ENCODE peak calls at places on chromosomes 12 and 14, in six cellular contexts. O is stimulated activated CD4-positive, alpha-beta T cell treated with anti-CD3 and anti-CD28 coated beads, Interleukin-1b, Interleukin-23, amount 100 ng/mL, for 48 hours; Y is epithelial cell of prostate; L is activated B cell treated with CpG ODN at 0.5 μM for 24 hours; M is activated CD8-positive, alpha-beta memory T cell treated with anti-CD3 and anti-CD28 coated beads, Interleukin-2, amount 10 ng/mL, durations not matched to agents 7 days and 5 days; I is NCI-H187 treated with DMSO at 0.1 percent for 48 hours. B is an unnamed sample.
A peak's percentile ranks its signal among the peaks of the same experiment; 100 is the strongest.

GRCh38 chr14:96666088-96666487 is 131.1 kb upstream of the VRK1 start:
- DNase-seq in O (no peak), Y (no peak), L (no peak), M (no peak), I (no peak), B (peak; percentile 7)

GRCh38 chr12:16669756-16670155 is 63.8 kb upstream of the LMO3 start:
- DNase-seq in O (no peak), Y (no peak), L (no peak), M (no peak), I (no peak), B (no peak)

GRCh38 chr12:114013601-114014345 is 47.6 kb upstream of the RBM19 start:
- DNase-seq in O (no peak), Y (no peak), L (no peak), M (no peak), I (no peak), B (peak; percentile 39)

GRCh38 chr12:106780010-106780625 is 5.6 kb downstream of the RIC8B start:
- DNase-seq in O (no peak), Y (no peak), L (no peak), M (no peak), I (no peak), B (no peak)

GRCh38 chr12:50353404-50353803 is 43.0 kb downstream of the FAM186A start:
- DNase-seq in O (no peak), Y (no peak), L (no peak), M (no peak), I (no peak), B (no peak)

GRCh38 chr12:88993655-88994054 is 358.6 kb downstream of the DUSP6 start:
- DNase-seq in O (no peak), Y (no peak), L (no peak), M (no peak), I (peak; percentile 59), B (peak; percentile 36)

GRCh38 chr12:120264511-120265202 is 873 bp downstream of the PXN start:
- DNase-seq in O (no peak), Y (peak; percentile 66), L (no peak), M (no peak), I (no peak), B (no peak)

GRCh38 chr14:28635387-28635786 is 131.2 kb upstream of the FOXG1 start:
- DNase-seq in O (no peak), Y (no peak), L (no peak), M (no peak), I (no peak), B (peak; percentile 39)

GRCh38 chr14:95255487-95255886 is 64.2 kb downstream of the CLMN start:
- DNase-seq in O (no peak), Y (peak; percentile 40), L (no peak), M (no peak), I (peak; percentile 97), B (no peak)

GRCh38 chr12:67068204-67068731 is 200.9 kb upstream of the CAND1 start:
- DNase-seq in O (peak; percentile 4), Y (no peak), L (no peak), M (no peak), I (no peak), B (no peak)

GRCh38 chr12:913919-914718 is 35.4 kb downstream of the RAD52 start:
- DNase-seq in O (no peak), Y (peak; percentile 76), L (no peak), M (no peak), I (no peak), B (no peak)

GRCh38 chr14:22084393-22085281 is 411.0 kb upstream of the OR4E1 start:
- DNase-seq in O (no peak), Y (no peak), L (no peak), M (no peak), I (no peak), B (peak; percentile 76)

GRCh38 chr12:25689996-25690501 is 137.0 kb upstream of the LMNTD1 start:
- DNase-seq in O (no peak), Y (no peak), L (no peak), M (no peak), I (no peak), B (no peak)

GRCh38 chr14:61167642-61168041 is 113.5 kb downstream of the TMEM30B start:
- DNase-seq in O (no peak), Y (no peak), L (no peak), M (no peak), I (no peak), B (no peak)

GRCh38 chr12:67760586-67761275 is 112.2 kb downstream of the DYRK2 start:
- DNase-seq in O (no peak), Y (no peak), L (no peak), M (no peak), I (no peak), B (no peak)

GRCh38 chr14:99744199-99744872 is 48.9 kb upstream of the EML1 start:
- DNase-seq in O (no peak), Y (no peak), L (no peak), M (no peak), I (no peak), B (no peak)

GRCh38 chr14:36659010-36659821 is 2.4 kb upstream of the PAX9 start:
- DNase-seq in O (no peak), Y (no peak), L (no peak), M (no peak), I (no peak), B (no peak)

GRCh38 chr14:105952222-105952621 is 425.8 kb downstream of the TMEM121 start:
- DNase-seq in O (no peak), Y (no peak), L (no peak), M (peak; percentile 23), I (no peak), B (no peak)

GRCh38 chr12:71492604-71493003 is 53.0 kb downstream of the LGR5 start:
- DNase-seq in O (no peak), Y (no peak), L (no peak), M (no peak), I (no peak), B (peak; percentile 66)

GRCh38 chr12:57248934-57249742 is 1.8 kb downstream of the STAC3 start:
- DNase-seq in O (no peak), Y (no peak), L (no peak), M (no peak), I (no peak), B (no peak)

GRCh38 chr12:14443531-14443930 is 78.0 kb downstream of the ATF7IP start:
- DNase-seq in O (no peak), Y (no peak), L (no peak), M (no peak), I (no peak), B (no peak)

GRCh38 chr12:90908465-90908864 is 46.5 kb downstream of the CCER1 start:
- DNase-seq in O (no peak), Y (no peak), L (no peak), M (no peak), I (no peak), B (no peak)

GRCh38 chr12:118188690-118189371 is 52.9 kb downstream of the PEBP1 start:
- DNase-seq in O (no peak), Y (no peak), L (no peak), M (no peak), I (no peak), B (no peak)

GRCh38 chr12:103852498-103852992 is 11.5 kb upstream of the NT5DC3 start:
- DNase-seq in O (no peak), Y (no peak), L (no peak), M (no peak), I (peak; percentile 99), B (peak; percentile 75)

GRCh38 chr14:25400607-25401206 is 350.8 kb upstream of the STXBP6 start:
- DNase-seq in O (peak; percentile 8), Y (no peak), L (no peak), M (peak; percentile 52), I (peak; percentile 40), B (peak; percentile 70)

GRCh38 chr14:92316937-92317336 is 6.0 kb upstream of the SLC24A4 start:
- DNase-seq in O (no peak), Y (peak; percentile 8), L (no peak), M (no peak), I (no peak), B (no peak)

GRCh38 chr12:34387711-34388635 is 365.7 kb downstream of the ALG10 start:
- DNase-seq in O (no peak), Y (no peak), L (no peak), M (no peak), I (no peak), B (no peak)

GRCh38 chr12:51752490-51752889 is 96.0 kb downstream of the FIGNL2 start:
- DNase-seq in O (no peak), Y (peak; percentile 20), L (no peak), M (no peak), I (no peak), B (no peak)

GRCh38 chr14:95137804-95138167 is 19.5 kb downstream of the DICER1 start:
- DNase-seq in O (no peak), Y (no peak), L (no peak), M (no peak), I (no peak), B (no peak)

GRCh38 chr12:67352682-67353081 is 83.5 kb downstream of the CAND1 start:
- DNase-seq in O (no peak), Y (peak; percentile 10), L (no peak), M (no peak), I (no peak), B (no peak)

GRCh38 chr12:88309546-88309945 is 167.4 kb downstream of the TMTC3 start:
- DNase-seq in O (no peak), Y (no peak), L (no peak), M (no peak), I (no peak), B (no peak)